ENCODE peak calls at places on chromosomes 11 and 22, in eight cellular contexts. V, S, Q, A, R, W, Z and Y are unnamed samples. For H3K4me1 and H3K36me3, the result is how much of the 10 kb centered on the place peaks cover.

GRCh38 chr11:10923886-10924285 is 66.0 kb upstream of the ZBED5 start:
- DNase-seq in V (no peak), S (no peak), Q (no peak), A (no peak), R (no peak), W (no peak), Z (no peak), Y (no peak)

GRCh38 chr22:44245438-44245837 is 64.7 kb downstream of the PARVG start:
- DNase-seq in V (no peak), S (no peak), Q (peak), A (no peak), R (no peak), W (no peak), Z (no peak), Y (no peak)

GRCh38 chr11:123576082-123576481 is 78.3 kb downstream of the SCN3B start:
- DNase-seq in V (no peak), S (no peak), Q (no peak), A (no peak), R (no peak), W (no peak), Z (no peak), Y (no peak)

GRCh38 chr11:76629853-76630599 is 40.5 kb downstream of the LRRC32 start:
- DNase-seq in V (peak), S (peak), Q (peak), A (peak), R (peak), W (peak), Z (peak), Y (no peak)

GRCh38 chr11:13268791-13269190 is 8.8 kb upstream of the BMAL1 start:
- DNase-seq in V (no peak), S (no peak), Q (no peak), A (no peak), R (no peak), W (no peak), Z (no peak), Y (no peak)

GRCh38 chr11:69308936-69309799 is 15.2 kb downstream of the MYEOV start:
- DNase-seq in V (no peak), S (no peak), Q (no peak), A (no peak), R (peak), W (no peak), Z (no peak), Y (no peak)

GRCh38 chr11:34890812-34891211 is 25.4 kb downstream of the APIP start:
- DNase-seq in V (no peak), S (no peak), Q (no peak), A (no peak), R (no peak), W (no peak), Z (no peak), Y (no peak)

GRCh38 chr11:66617148-66617814 is 851 bp downstream of the RBM14 start:
- DNase-seq in V (no peak), S (peak), Q (peak), A (peak), R (peak), W (no peak), Z (no peak), Y (peak)

GRCh38 chr11:61862714-61863547 is 28.4 kb downstream of the FADS3 start:
- DNase-seq in V (no peak), S (no peak), Q (no peak), A (no peak), R (no peak), W (no peak), Z (no peak), Y (no peak)

GRCh38 chr22:23888615-23889401 is 5.4 kb upstream of the MIF start:
- DNase-seq in V (no peak), S (no peak), Q (no peak), A (no peak), R (no peak), W (no peak), Z (no peak), Y (no peak)

DNA sequence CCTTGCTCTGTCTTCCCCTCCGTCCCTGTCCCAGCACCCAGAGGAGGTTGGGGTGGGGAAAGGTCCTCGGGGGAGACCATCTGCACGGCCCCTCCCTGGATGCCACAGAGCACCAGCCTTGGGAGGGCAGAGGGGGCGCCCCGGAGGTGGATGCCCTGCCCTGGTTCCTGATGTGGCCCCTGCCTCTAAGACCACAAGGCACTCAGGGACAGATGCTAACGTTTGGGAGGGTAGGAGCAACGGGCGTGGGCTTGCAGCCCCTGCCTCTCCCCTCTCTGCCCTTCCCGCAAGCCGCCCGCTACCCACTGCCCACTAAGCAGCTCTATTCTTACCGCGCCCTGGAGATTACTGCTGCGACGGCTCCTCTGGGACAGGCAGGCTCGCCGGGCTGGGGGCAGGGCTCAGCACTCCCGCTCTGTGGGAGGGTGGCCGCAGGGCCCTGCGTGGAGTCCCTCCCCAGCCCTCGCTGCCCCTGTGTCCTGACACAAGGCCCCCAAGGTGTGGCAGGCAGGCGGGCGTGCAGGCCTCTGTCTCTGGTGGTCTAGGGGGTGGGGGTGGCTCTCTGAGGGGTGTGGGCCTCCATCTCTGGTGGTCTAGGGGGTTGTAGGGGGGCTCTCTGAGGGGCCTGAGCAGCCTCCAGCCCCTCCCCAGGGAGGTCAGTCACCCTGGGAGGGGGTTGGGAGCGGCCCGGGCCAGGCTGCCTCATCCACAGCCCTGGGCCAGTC is 14.9 kb downstream of the BRSK2 start:
- DNase-seq in V (no peak), S (no peak), Q (no peak), A (no peak), R (no peak), W (no peak), Z (no peak), Y (no peak)
- H3K4me1 ChIP-seq in V (under half), S (under half), Q (under half), A (under half), R (under half), W (under half), Z (under half), Y (under half)

GRCh38 chr11:114296190-114296978 is at the start of gene NNMT:
- DNase-seq in V (peak), S (no peak), Q (peak), A (peak), R (peak), W (peak), Z (no peak), Y (peak)
- TF ChIP-seq POLR2A in V (peak), S (peak), Q (peak), A (no peak), R (no peak), W (peak), Z (peak), Y (peak)

GRCh38 chr11:131924446-131925240 is 554.2 kb downstream of the NTM start:
- DNase-seq in V (no peak), S (no peak), Q (no peak), A (no peak), R (no peak), W (no peak), Z (no peak), Y (no peak)

GRCh38 chr11:131924001-131924400 is 553.6 kb downstream of the NTM start:
- DNase-seq in V (no peak), S (no peak), Q (no peak), A (no peak), R (no peak), W (no peak), Z (no peak), Y (no peak)

GRCh38 chr11:131918663-131919062 is 548.2 kb downstream of the NTM start:
- DNase-seq in V (no peak), S (no peak), Q (no peak), A (no peak), R (no peak), W (no peak), Z (no peak), Y (no peak)

GRCh38 chr11:131923309-131923708 is 552.9 kb downstream of the NTM start:
- DNase-seq in V (no peak), S (no peak), Q (no peak), A (no peak), R (no peak), W (no peak), Z (no peak), Y (no peak)

GRCh38 chr11:131922220-131922619 is 551.8 kb downstream of the NTM start:
- DNase-seq in V (no peak), S (no peak), Q (no peak), A (no peak), R (no peak), W (no peak), Z (no peak), Y (no peak)
- H3K36me3 ChIP-seq in V (under half), S (under half), Q (under half), A (under half), R (under half), W (under half), Z (under half), Y (under half)

GRCh38 chr11:125319649-125320048 is 155.1 kb downstream of the PKNOX2 start:
- DNase-seq in V (no peak), S (no peak), Q (no peak), A (no peak), R (no peak), W (no peak), Z (no peak), Y (no peak)
- H3K4me1 ChIP-seq in V (under half), S (under half), Q (under half), A (under half), R (under half), W (under half), Z (under half), Y (under half)